ENCODE peak calls at places on chromosomes 1 and 21, in nine cellular contexts. K, S, J, H, U, L, B, P and Y are unnamed samples. For H3K4me1, the result is how much of the 10 kb centered on the place peaks cover.

GRCh38 chr1:35222322-35223108 is 29.6 kb upstream of the SFPQ start:
- DNase-seq in S (no peak), J (no peak), P (no peak), K (no peak), B (no peak), L (peak), U (no peak), H (no peak), Y (no peak)

GRCh38 chr1:41906977-41907376 is 11.7 kb downstream of the HIVEP3 start:
- DNase-seq in J (no peak), K (no peak), P (no peak), H (no peak), B (no peak), U (no peak), L (no peak), S (no peak), Y (no peak)

GRCh38 chr1:193703101-193703500 is 516.7 kb upstream of the B3GALT2 start:
- DNase-seq in S (no peak), J (no peak), L (no peak), K (no peak), B (no peak), H (no peak), U (no peak), P (no peak), Y (no peak)

GRCh38 chr1:161427733-161428516 is 60.2 kb upstream of the CFAP126 start:
- DNase-seq in U (peak), H (peak), S (peak), K (no peak), B (peak), L (peak), P (no peak), J (peak), Y (no peak)

GRCh38 chr1:65963161-65963888 is 170.6 kb downstream of the PDE4B start:
- DNase-seq in P (peak), K (no peak), H (no peak), B (no peak), L (no peak), U (no peak), S (no peak), J (no peak), Y (no peak)

GRCh38 chr1:175338447-175339135 is 146.0 kb upstream of the KIAA0040 start:
- DNase-seq in U (peak), P (peak), H (peak), L (no peak), B (peak), K (peak), S (peak), J (peak), Y (peak)

GRCh38 chr1:92218559-92218958 is 844 bp downstream of the C1orf146 start:
- DNase-seq in P (no peak), L (no peak), U (no peak), H (peak), J (no peak), S (no peak), K (no peak), B (no peak), Y (no peak)

GRCh38 chr1:46717654-46718053 is 1.3 kb downstream of the EFCAB14 start:
- DNase-seq in J (no peak), L (no peak), H (peak), U (no peak), B (no peak), K (no peak), P (no peak), S (no peak), Y (no peak)

GRCh38 chr1:224080082-224080774 is 33.7 kb upstream of the FBXO28 start:
- DNase-seq in U (peak), P (peak), J (no peak), H (no peak), K (no peak), S (no peak), L (peak), B (no peak), Y (no peak)

GRCh38 chr1:168116327-168116799 is 20.4 kb downstream of the GPR161 start:
- DNase-seq in U (no peak), S (no peak), J (no peak), H (no peak), K (no peak), L (no peak), P (no peak), B (no peak), Y (peak)

GRCh38 chr1:13823126-13823880 is 123.3 kb downstream of the PRDM2 start:
- DNase-seq in H (no peak), B (no peak), P (no peak), L (no peak), K (no peak), U (no peak), S (no peak), J (no peak), Y (no peak)

GRCh38 chr1:243434594-243434993 is 178.8 kb downstream of the SDCCAG8 start:
- DNase-seq in B (no peak), H (no peak), K (no peak), U (no peak), J (peak), S (no peak), P (no peak), L (peak), Y (no peak)
- H3K4me1 ChIP-seq in B (under half), H (under half), K (under half), U (under half), J (under half), S (under half), P (under half), L (under half), Y (under half)

GRCh38 chr1:19072285-19072981 is 116.0 kb upstream of the IFFO2 start:
- DNase-seq in J (no peak), U (no peak), S (no peak), P (no peak), L (no peak), H (no peak), K (no peak), B (no peak), Y (no peak)
- H3K4me1 ChIP-seq in J (under half), U (under half), S (under half), P (under half), L (under half), H (under half), K (under half), B (under half), Y (under half)

GRCh38 chr1:234616644-234617043 is 6.7 kb upstream of the IRF2BP2 start:
- DNase-seq in B (no peak), J (no peak), S (no peak), L (peak), H (no peak), U (no peak), P (no peak), K (no peak), Y (no peak)

GRCh38 chr1:234618726-234619049 is 8.7 kb upstream of the IRF2BP2 start:
- DNase-seq in S (no peak), L (no peak), H (no peak), U (no peak), K (no peak), P (no peak), J (no peak), B (no peak), Y (no peak)

GRCh38 chr1:234619071-234619480 is 9.1 kb upstream of the IRF2BP2 start:
- DNase-seq in K (no peak), P (no peak), B (no peak), U (no peak), H (no peak), L (no peak), S (no peak), J (no peak), Y (no peak)

GRCh38 chr1:234617135-234617985 is 7.4 kb upstream of the IRF2BP2 start:
- DNase-seq in L (peak), P (no peak), B (no peak), U (no peak), H (peak), S (peak), K (no peak), J (no peak), Y (no peak)

DNA sequence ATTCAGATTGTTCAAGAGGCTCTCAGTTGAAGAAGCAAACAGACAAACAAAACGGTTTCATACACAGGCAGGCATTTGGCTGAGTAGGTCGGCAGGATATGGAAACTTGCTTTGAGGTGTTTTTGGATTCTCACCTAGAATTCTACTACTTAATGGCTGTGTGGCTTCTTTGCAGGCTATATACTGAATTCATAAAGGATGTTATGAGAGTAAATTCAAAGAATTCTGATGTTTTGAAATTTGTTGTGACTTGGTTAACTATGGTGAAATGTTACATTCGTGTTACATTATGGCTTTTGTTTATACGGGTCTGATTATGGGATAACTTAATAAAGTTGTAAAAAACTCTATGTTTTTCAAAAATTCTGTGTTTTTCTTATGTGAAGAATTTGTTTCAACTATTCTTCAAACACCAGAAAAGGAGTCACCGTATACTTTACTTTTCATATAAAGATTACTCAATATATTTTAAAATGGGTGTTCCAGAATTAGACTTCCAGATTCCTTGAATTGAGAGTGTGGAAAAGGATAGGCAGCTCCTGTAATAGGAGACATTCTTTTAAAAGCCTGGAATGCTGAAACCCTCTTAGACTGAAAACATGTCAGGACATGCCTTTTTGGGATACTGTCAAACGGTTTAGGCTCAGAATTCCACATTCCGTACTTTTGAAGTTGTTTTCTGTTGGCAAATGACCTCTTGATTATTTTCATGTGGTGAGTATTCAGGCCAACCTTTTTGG is 8.2 kb upstream of the IRF2BP2 start:
- DNase-seq in J (no peak), U (no peak), K (peak), H (peak), P (no peak), B (no peak), L (peak), S (peak), Y (no peak)
- H3K4me1 ChIP-seq in J (under half), U (under half), K (under half), H (under half), P (under half), B (half or more), L (under half), S (under half), Y (half or more)

GRCh38 chr1:203467550-203467921 is 8.1 kb upstream of the PRELP start:
- DNase-seq in B (no peak), P (no peak), U (no peak), K (no peak), S (no peak), J (no peak), H (no peak), L (peak), Y (no peak)
- H3K4me1 ChIP-seq in B (under half), P (under half), U (under half), K (under half), S (under half), J (under half), H (under half), L (under half), Y (under half)

GRCh38 chr1:95382385-95382784 is 148.4 kb downstream of the RWDD3 start:
- DNase-seq in B (no peak), S (peak), P (no peak), J (peak), K (no peak), U (no peak), H (no peak), L (no peak), Y (no peak)
- H3K4me1 ChIP-seq in B (under half), S (under half), P (under half), J (under half), K (under half), U (under half), H (under half), L (under half), Y (under half)

DNA sequence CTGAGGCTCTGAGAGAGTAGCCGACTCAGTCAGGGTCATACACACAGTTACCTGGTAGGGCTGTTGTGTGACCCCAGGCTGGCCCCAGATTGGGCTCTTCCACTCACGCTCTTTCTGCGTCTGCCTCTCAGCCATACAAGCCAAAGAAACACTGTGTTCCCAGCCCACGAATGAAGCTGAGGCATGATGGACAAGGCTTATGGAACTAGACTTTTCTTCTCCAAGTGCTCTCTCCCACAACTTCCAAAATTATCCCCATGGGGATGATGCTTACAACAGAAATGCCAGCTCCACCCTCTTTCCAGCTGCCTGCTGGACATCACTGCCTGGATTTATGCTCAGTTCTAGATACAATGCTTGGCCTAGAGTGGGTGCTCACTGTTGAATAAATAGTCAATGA is 102.8 kb upstream of the JUN start:
- DNase-seq in H (no peak), K (no peak), B (no peak), J (no peak), U (no peak), S (no peak), L (peak), P (no peak), Y (no peak)
- H3K4me1 ChIP-seq in H (under half), K (under half), B (under half), J (under half), U (under half), S (under half), L (under half), P (under half), Y (under half)

GRCh38 chr1:2288816-2289536 is 60.9 kb downstream of the SKI start:
- DNase-seq in H (no peak), K (no peak), U (no peak), L (no peak), S (no peak), B (no peak), J (no peak), P (no peak), Y (no peak)

GRCh38 chr1:2289607-2290006 is 61.5 kb downstream of the SKI start:
- DNase-seq in P (no peak), S (no peak), U (no peak), L (no peak), J (no peak), H (no peak), K (no peak), B (no peak), Y (no peak)

GRCh38 chr1:2287649-2288048 is 59.5 kb downstream of the SKI start:
- DNase-seq in U (no peak), P (no peak), K (no peak), S (no peak), J (no peak), B (no peak), H (no peak), L (no peak), Y (no peak)

GRCh38 chr1:2286923-2287322 is 58.8 kb downstream of the SKI start:
- DNase-seq in U (no peak), B (no peak), H (no peak), J (no peak), S (no peak), K (no peak), L (no peak), P (no peak), Y (no peak)

GRCh38 chr1:2288308-2288707 is 60.2 kb downstream of the SKI start:
- DNase-seq in J (no peak), K (no peak), P (no peak), U (no peak), H (no peak), L (no peak), B (no peak), S (no peak), Y (no peak)
- H3K4me1 ChIP-seq in J (under half), K (under half), P (under half), U (under half), H (under half), L (under half), B (under half), S (under half), Y (under half)

DNA sequence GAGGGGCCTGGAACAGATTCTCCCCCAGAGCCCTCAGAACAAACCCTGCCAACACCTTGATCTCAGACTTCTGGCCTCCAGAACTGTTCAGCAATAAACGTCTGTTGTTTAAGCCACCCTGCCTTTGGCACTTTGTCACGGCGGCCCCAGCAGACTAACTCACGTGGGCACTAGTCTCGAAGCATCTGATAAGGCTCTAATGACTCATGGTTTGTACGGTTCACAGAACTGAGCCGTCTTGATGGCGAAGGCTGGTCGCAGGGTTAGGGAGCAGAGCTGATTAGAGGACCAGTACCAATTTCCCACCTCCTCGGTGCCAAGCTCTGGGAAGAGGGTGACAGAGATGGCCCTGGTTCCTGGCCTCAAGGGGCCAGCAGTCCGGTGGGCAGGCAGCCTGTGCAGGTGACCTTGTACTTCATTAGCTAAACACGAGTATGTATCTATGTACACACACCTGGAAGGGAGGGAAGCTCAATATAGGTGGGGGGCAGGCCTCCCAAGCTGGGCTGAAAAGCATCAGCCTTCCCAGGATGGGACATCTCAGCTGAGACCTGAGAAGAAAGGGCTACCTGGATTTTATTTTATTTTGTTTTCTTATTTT is 112.8 kb downstream of the MRPS6 start:
- DNase-seq in J (peak), L (no peak), B (no peak), S (no peak), U (no peak), H (no peak), K (no peak), P (no peak), Y (no peak)
- H3K4me1 ChIP-seq in J (under half), L (under half), B (under half), S (under half), U (under half), H (under half), K (under half), P (under half), Y (under half)

GRCh38 chr21:29350246-29350779 is 51.6 kb downstream of the BACH1 start:
- DNase-seq in P (no peak), S (no peak), H (no peak), U (no peak), L (no peak), B (no peak), K (no peak), J (no peak), Y (no peak)
- H3K4me1 ChIP-seq in P (under half), S (under half), H (under half), U (under half), L (under half), B (under half), K (under half), J (under half), Y (under half)

DNA sequence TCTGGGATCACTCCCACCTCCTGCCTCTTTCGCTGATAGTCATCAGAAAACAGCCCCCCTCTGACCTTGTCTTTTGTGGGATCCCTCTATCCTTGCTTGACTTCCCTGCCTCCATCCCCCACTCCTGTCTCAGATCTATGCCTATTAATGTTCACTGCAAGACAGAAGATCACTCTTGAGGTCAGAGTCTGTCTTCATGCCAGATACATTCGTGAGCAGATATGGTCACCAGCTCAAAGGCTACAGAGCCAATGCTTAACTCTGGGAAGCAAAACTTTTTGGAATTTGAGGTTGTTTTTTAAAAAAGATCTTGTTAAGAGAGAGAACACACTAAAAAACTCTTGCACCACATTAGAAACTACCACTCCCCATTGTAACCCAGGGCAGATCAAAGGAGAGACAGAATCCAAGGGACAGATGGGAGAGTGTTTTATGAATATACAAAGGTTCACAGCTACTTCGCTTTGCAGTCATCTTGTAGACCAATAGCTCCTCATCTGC is 17.1 kb upstream of the A3GALT2 start:
- DNase-seq in P (no peak), K (no peak), S (no peak), H (no peak), L (peak), J (no peak), B (no peak), U (no peak), Y (no peak)
- H3K4me1 ChIP-seq in P (half or more), K (under half), S (under half), H (half or more), L (half or more), J (under half), B (half or more), U (under half), Y (under half)